ENCODE peak calls at places on chromosomes 13 and 19, in ten cellular contexts. M, E, B, T, Z, Q, Y, C, H and X are unnamed samples.

GRCh38 chr13:102558029-102558428 is 38.8 kb upstream of the TPP2 start:
- DNase-seq in T (no peak), H (no peak), C (no peak), E (no peak), B (no peak), Q (no peak), Y (no peak), Z (no peak), M (no peak), X (no peak)

GRCh38 chr19:2391118-2391725 is 31.2 kb downstream of the TMPRSS9 start:
- DNase-seq in T (no peak), B (peak; percentile 51), Q (peak; percentile 83), Y (no peak), C (peak; percentile 68), H (no peak), E (no peak), Z (peak; percentile 60), M (peak; percentile 59), X (peak; percentile 40)

GRCh38 chr13:100184095-100184494 is 95.2 kb downstream of the PCCA start:
- DNase-seq in Z (no peak), E (no peak), Y (no peak), B (no peak), H (no peak), Q (no peak), C (no peak), M (no peak), T (no peak), X (no peak)

GRCh38 chr19:7869453-7869909 is 4.7 kb downstream of the PRR36 start:
- DNase-seq in E (no peak), B (peak; percentile 67), Z (peak; percentile 95), H (no peak), C (peak; percentile 70), T (peak; percentile 67), Q (peak; percentile 61), Y (no peak), M (peak; percentile 22), X (no peak)

GRCh38 chr19:29660835-29661234 is 4.4 kb upstream of the PLEKHF1 start:
- DNase-seq in B (no peak), Z (no peak), Q (peak; percentile 9), Y (no peak), T (no peak), H (no peak), E (no peak), M (no peak), C (no peak), X (no peak)

GRCh38 chr13:49329831-49330545 is 82.3 kb downstream of the CDADC1 start:
- DNase-seq in E (no peak), Q (no peak), Y (no peak), H (no peak), T (no peak), M (no peak), B (no peak), C (peak; percentile 72), Z (no peak), X (no peak)

GRCh38 chr19:38979867-38980266 is 4.3 kb upstream of the FBXO17 start:
- DNase-seq in T (no peak), B (no peak), Z (no peak), C (no peak), H (no peak), Y (no peak), Q (no peak), M (no peak), E (no peak), X (no peak)

GRCh38 chr19:8456064-8456463 is 11.3 kb downstream of the HNRNPM start:
- DNase-seq in C (peak; percentile 82), Y (no peak), H (no peak), Z (peak; percentile 84), Q (no peak), B (no peak), T (no peak), E (no peak), M (no peak), X (peak; percentile 42)

DNA sequence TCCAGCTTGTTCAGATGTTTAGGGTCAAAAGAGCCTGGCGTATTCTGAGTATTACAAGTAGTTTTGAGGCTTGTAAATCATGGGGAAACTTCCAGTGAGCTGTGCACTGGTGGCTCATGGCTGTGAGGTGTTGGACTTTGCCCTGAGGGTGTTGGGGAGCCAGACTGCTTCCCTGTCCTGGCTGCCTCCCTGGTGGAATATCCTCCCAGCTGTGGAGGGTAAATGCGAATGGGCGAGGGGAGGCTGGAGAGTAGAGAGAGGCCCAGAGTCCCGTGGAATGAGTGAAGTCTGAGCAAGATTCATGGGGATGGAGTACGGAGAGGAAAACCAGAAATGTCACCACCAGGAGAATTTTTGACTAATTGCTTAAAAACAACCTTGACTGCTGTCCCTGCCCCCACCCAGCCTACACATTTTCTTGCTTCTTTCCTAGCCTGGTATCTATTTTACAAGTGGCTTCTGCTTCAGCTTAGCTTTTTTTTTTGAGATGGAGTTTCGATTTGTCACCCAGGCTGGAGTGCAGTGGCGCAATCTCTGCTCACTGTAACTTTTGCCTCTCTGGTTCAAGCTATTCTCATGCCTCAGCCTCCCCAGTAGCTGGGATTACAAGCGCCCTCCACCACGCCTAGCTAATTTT is 3.7 kb downstream of the SNRPA start:
- DNase-seq in B (no peak), E (no peak), M (no peak), C (no peak), H (no peak), Q (peak; percentile 40), Z (no peak), T (no peak), Y (no peak), X (no peak)
- H3K4me3 ChIP-seq in B (no peak overlapping the region), E (no peak overlapping the region), M (peak overlapping the region; percentile 55), C (no peak overlapping the region), H (no peak overlapping the region), Q (peak overlapping the region; percentile 43), Z (peak overlapping the region; percentile 69), T (peak overlapping the region; percentile 58), Y (no peak overlapping the region), X (no peak overlapping the region)

DNA sequence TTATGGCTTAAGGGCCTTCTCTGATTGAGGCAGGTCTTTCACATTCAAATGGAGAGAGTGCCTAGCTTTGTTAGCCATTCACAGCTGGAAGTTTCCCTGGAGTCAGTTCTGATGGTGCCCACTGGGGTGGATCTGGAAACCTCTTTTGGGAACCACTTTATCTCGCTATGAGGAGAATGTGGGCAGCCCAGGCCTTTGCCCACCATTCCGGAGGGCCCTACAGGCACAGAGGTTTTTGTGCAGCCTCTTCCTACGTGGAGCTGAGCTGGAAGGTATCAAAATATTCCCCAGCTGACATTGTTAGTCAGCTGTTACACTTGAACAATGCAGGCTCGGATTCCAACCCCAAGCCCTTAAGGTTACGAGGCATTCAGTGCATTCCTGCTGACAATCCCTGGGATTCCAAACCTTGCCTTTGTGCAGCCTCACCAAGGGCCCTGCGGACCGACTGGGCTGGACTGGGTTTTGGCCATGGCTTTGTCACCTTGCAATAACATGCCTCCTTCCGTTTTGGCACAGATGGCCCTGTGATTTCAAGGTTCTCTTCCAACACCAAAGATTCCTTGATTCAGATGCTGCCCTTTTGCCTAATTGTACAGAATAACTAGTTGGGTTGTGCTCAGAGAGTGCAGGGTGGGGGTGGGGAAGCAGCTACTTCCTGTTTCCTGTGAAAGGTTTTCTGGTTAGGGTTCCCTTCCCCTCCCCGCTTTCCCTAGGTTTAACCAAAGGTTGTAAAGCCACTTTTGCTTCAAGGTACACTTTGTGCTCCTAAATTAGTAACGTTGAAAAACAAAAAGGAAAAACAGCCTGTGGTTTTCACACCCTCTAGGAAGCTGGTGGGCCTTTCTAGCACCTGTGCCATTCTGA is 27.1 kb downstream of the SAE1 start:
- DNase-seq in Z (peak; percentile 91), M (no peak), H (no peak), B (no peak), T (peak; percentile 46), E (peak; percentile 73), Q (peak; percentile 47), C (peak; percentile 97), Y (no peak), X (peak; percentile 74)
- H3K4me3 ChIP-seq in Z (peak overlapping the region; percentile 11), M (no peak overlapping the region), H (no peak overlapping the region), B (no peak overlapping the region), T (no peak overlapping the region), E (no peak overlapping the region), Q (no peak overlapping the region), C (no peak overlapping the region), Y (no peak overlapping the region), X (no peak overlapping the region)

DNA sequence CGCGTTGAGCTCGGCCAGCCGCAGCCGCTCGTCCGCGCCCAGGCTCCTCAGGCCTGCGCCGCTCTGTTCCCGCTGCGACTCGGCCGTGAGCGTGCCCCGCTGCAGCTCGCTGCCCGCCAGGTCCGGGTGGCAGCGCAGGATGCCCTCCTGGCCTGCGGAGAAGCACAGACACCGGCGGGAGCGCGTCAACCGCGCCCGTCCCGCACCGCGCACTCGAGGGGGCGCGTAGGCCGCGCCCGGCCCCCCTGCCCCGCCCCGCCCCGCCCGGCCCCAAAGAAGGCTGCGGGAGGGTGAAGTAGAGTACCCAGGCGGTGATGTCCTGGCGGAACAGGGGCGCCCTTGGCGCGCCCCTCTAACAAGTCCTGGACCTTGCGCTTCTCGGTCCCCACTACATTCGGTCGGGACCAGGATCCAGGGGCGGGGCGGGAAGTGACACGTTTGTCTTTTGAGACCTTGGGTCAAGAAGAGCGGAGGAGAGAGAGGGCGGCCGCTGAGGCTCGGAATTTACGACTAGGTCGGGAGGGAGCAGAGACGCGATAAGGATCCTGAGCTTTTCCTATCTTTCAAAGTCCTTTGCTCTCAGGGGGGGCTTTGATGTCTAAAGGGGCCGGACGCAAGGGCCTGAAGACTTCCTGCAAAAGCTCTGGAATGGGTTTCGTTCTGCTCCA is 9.3 kb upstream of the CDX2 start:
- DNase-seq in M (no peak), H (no peak), B (no peak), Y (no peak), Z (peak; percentile 83), C (peak; percentile 86), T (no peak), E (no peak), Q (no peak), X (no peak)
- H3K4me3 ChIP-seq in M (no peak overlapping the region), H (no peak overlapping the region), B (peak overlapping the region; percentile 14), Y (no peak overlapping the region), Z (no peak overlapping the region), C (no peak overlapping the region), T (no peak overlapping the region), E (no peak overlapping the region), Q (no peak overlapping the region), X (no peak overlapping the region)

GRCh38 chr13:65825039-65825438 is 1405.1 kb downstream of the PCDH9 start:
- DNase-seq in H (no peak), T (no peak), Y (peak; percentile 2), C (no peak), E (no peak), M (no peak), Z (no peak), B (no peak), Q (no peak), X (no peak)

GRCh38 chr13:65834897-65835296 is 1395.2 kb downstream of the PCDH9 start:
- DNase-seq in T (no peak), C (no peak), B (no peak), Y (no peak), Z (no peak), E (no peak), M (no peak), H (no peak), Q (peak; percentile 22), X (peak; percentile 23)

GRCh38 chr13:65830411-65831172 is 1399.5 kb downstream of the PCDH9 start:
- DNase-seq in B (no peak), Y (no peak), H (no peak), E (no peak), C (no peak), M (no peak), T (no peak), Z (no peak), Q (no peak), X (no peak)

DNA sequence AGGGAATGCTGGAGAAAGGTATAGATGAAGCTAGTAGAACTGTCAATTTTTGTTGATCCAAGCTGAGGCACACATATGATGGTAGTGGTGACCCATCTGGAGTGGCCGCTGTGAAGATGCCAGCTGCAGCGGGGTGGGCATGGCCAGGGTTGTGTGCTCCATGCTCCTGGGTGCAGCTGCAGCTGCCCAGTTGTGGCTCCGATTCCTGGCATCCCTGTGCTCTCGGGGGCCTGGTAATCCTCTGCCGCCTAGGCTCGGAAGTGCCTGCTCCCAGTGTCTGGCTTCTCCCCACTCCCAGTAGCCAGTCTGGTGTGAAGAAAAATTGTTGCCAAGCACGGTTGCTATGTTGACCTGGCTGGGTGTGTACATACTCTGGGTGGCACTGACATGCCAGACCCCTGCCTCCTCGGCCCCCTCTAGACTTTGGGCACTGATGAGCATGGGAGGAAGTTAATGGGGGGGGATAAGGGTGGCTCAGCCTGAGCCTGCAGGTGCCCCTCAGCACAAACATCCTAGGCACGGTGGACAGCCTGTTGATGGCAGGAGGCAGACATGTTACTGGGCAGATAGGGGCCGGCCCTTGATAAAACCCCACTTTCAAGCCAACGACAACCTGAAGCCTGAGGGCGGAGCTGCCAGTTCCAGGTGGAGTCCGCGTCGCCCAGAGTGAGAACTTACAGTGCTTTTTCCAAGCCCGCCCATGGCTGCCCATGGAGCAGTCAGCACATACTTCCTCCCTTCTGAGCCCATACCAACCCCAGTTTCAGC is 1400.7 kb downstream of the PCDH9 start:
- DNase-seq in Y (no peak), Z (no peak), H (no peak), B (no peak), C (no peak), T (no peak), M (no peak), Q (no peak), E (no peak), X (no peak)
- H3K4me3 ChIP-seq in Y (no peak overlapping the region), Z (no peak overlapping the region), H (no peak overlapping the region), B (no peak overlapping the region), C (no peak overlapping the region), T (no peak overlapping the region), M (no peak overlapping the region), Q (no peak overlapping the region), E (no peak overlapping the region), X (no peak overlapping the region)